ENCODE peak calls at places on chromosome 10, in seven cellular contexts. F, T, E, S, O, H and R are unnamed samples.

GRCh38 chr10:58180633-58181032 is 87.1 kb downstream of the IPMK start:
- DNase-seq in S (no peak), O (no peak), T (no peak), H (peak), F (peak), E (no peak), R (no peak)

GRCh38 chr10:132142396-132143161 is 44.2 kb upstream of the DPYSL4 start:
- DNase-seq in E (peak), T (no peak), O (peak), F (no peak), H (peak), S (peak), R (peak)

GRCh38 chr10:11381023-11381422 is 230.4 kb downstream of the USP6NL start:
- DNase-seq in F (peak), E (no peak), H (no peak), T (no peak), S (no peak), O (no peak), R (no peak)

GRCh38 chr10:43683451-43684197 is 34.9 kb upstream of the ZNF32 start:
- DNase-seq in E (no peak), F (peak), S (peak), T (no peak), O (peak), H (peak), R (peak)

GRCh38 chr10:69179089-69179742 is 818 bp upstream of the SUPV3L1 start:
- DNase-seq in T (no peak), H (no peak), E (no peak), O (no peak), F (no peak), S (no peak), R (no peak)

GRCh38 chr10:12334186-12334530 is 15.2 kb upstream of the CAMK1D start:
- DNase-seq in S (no peak), F (no peak), O (no peak), T (no peak), H (peak), E (no peak), R (no peak)

GRCh38 chr10:124625831-124626238 is 118.3 kb downstream of the FAM53B start:
- DNase-seq in S (no peak), O (no peak), T (no peak), F (no peak), H (no peak), E (no peak), R (no peak)

GRCh38 chr10:25933653-25934608 is at the start of gene MYO3A:
- DNase-seq in T (no peak), H (no peak), O (no peak), F (no peak), E (peak), S (peak), R (peak)

GRCh38 chr10:88243847-88244730 is 339.0 kb downstream of the RNLS start:
- DNase-seq in E (no peak), S (no peak), T (no peak), F (peak), O (peak), H (no peak), R (peak)

GRCh38 chr10:86325158-86325557 is 41.4 kb downstream of the GRID1 start:
- DNase-seq in S (no peak), E (no peak), T (no peak), O (no peak), F (no peak), H (no peak), R (no peak)

GRCh38 chr10:11058965-11059364 is 41.3 kb downstream of the CELF2 start:
- DNase-seq in F (peak), E (no peak), T (no peak), O (peak), S (no peak), H (no peak), R (peak)

GRCh38 chr10:60367431-60367830 is 22.2 kb downstream of the ANK3 start:
- DNase-seq in E (no peak), T (no peak), O (no peak), S (no peak), H (no peak), F (no peak), R (peak)

GRCh38 chr10:73867126-73867807 is 7.1 kb downstream of the CAMK2G start:
- DNase-seq in O (no peak), H (no peak), F (no peak), T (no peak), E (no peak), S (no peak), R (no peak)

GRCh38 chr10:130354555-130354954 is 218.4 kb downstream of the GLRX3 start:
- DNase-seq in T (no peak), S (no peak), F (no peak), E (no peak), O (no peak), H (no peak), R (no peak)

GRCh38 chr10:73597346-73597745 is 6.2 kb upstream of the USP54 start:
- DNase-seq in O (no peak), T (no peak), F (peak), S (no peak), H (no peak), E (no peak), R (no peak)

GRCh38 chr10:1548596-1548995 is 188.7 kb downstream of the ADARB2 start:
- DNase-seq in S (no peak), F (no peak), H (no peak), E (no peak), T (no peak), O (no peak), R (no peak)

GRCh38 chr10:44233561-44234470 is 151.1 kb downstream of the CXCL12 start:
- DNase-seq in E (peak), S (peak), H (peak), F (no peak), T (peak), O (peak), R (peak)

GRCh38 chr10:125127110-125127509 is 33.3 kb downstream of the CTBP2 start:
- DNase-seq in F (no peak), H (no peak), O (no peak), E (no peak), T (no peak), S (no peak), R (no peak)

GRCh38 chr10:54368984-54369383 is 432.0 kb downstream of the PCDH15 start:
- DNase-seq in O (no peak), F (no peak), E (no peak), S (no peak), H (no peak), T (no peak), R (peak)

GRCh38 chr10:103333934-103334520 is 16.9 kb downstream of the PCGF6 start:
- DNase-seq in S (no peak), H (peak), E (no peak), F (peak), T (no peak), O (peak), R (peak)

GRCh38 chr10:25547391-25547790 is 372.6 kb downstream of the GPR158 start:
- DNase-seq in T (no peak), E (peak), O (no peak), S (no peak), H (no peak), F (no peak), R (peak)

GRCh38 chr10:102869290-102870198 is at the start of gene AS3MT:
- DNase-seq in F (no peak), O (peak), E (peak), S (peak), H (peak), T (no peak), R (peak)

GRCh38 chr10:51800725-51801455 is 101.5 kb upstream of the CSTF2T start:
- DNase-seq in E (no peak), S (no peak), F (no peak), T (no peak), H (no peak), O (no peak), R (peak)

GRCh38 chr10:62037890-62038608 is 136.6 kb downstream of the ARID5B start:
- DNase-seq in S (no peak), T (no peak), E (no peak), O (no peak), H (no peak), F (no peak), R (no peak)

GRCh38 chr10:130222381-130222780 is 86.2 kb downstream of the GLRX3 start:
- DNase-seq in O (no peak), F (no peak), T (no peak), H (no peak), S (peak), E (no peak), R (no peak)

GRCh38 chr10:24603333-24603732 is 120.4 kb downstream of the ARHGAP21 start:
- DNase-seq in O (peak), H (no peak), S (no peak), F (peak), E (no peak), T (no peak), R (no peak)

GRCh38 chr10:99276848-99277486 is 41.3 kb upstream of the HPSE2 start:
- DNase-seq in E (peak), T (no peak), F (peak), S (no peak), H (peak), O (peak), R (peak)

GRCh38 chr10:4651404-4652037 is 174.5 kb upstream of the AKR1E2 start:
- DNase-seq in E (no peak), O (no peak), T (no peak), S (no peak), H (no peak), F (no peak), R (no peak)

GRCh38 chr10:133442191-133442966 is 11.4 kb upstream of the SCART1 start:
- DNase-seq in F (no peak), O (no peak), S (no peak), H (no peak), T (no peak), E (no peak), R (no peak)

DNA sequence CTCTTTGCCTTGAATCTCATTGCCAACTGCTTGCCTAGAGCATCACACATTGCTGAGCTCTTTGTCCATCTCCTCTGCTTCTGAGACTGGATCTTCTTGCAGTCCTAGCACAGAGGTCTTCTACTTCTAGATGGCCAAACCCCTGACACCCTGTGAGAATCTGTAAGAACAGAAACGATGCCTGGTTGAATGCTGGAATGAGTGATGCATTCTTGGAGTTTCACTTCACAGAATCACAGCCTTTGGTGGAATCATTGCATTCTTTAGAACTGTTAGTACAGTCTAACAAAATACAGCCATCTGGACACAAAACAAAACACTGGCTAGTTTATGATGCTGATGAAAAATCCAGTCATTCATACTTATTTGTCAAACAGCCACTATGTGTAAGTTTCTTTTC is 141.7 kb upstream of the ITGB1 start:
- DNase-seq in E (no peak), H (no peak), T (no peak), O (no peak), S (no peak), F (peak), R (no peak)
- H3K18ac ChIP-seq in E (no peak), H (no peak), T (no peak), O (no peak), S (no peak), F (peak), R (no peak)

GRCh38 chr10:80519936-80520650 is 17.6 kb upstream of the SH2D4B start:
- DNase-seq in F (no peak), E (no peak), O (no peak), T (no peak), H (no peak), S (no peak), R (no peak)
- H3K4me2 ChIP-seq in F (no peak), E (no peak), O (no peak), T (no peak), H (no peak), S (no peak), R (no peak)

GRCh38 chr10:83541096-83541495 is 598.2 kb upstream of the GHITM start:
- DNase-seq in O (peak), F (no peak), S (no peak), E (no peak), T (no peak), H (no peak), R (no peak)
- H2BK5ac ChIP-seq in O (peak), F (no peak), S (no peak), E (no peak), T (no peak), H (no peak), R (no peak)

GRCh38 chr10:80662429-80663211 is 124.9 kb downstream of the SH2D4B start:
- DNase-seq in S (peak), H (peak), F (peak), E (peak), T (peak), O (peak), R (peak)
- H3K18ac ChIP-seq in S (no peak), H (no peak), F (no peak), E (no peak), T (no peak), O (no peak), R (no peak)

GRCh38 chr10:105757302-105757701 is 1116.2 kb downstream of the SORCS3 start:
- DNase-seq in S (no peak), O (no peak), F (no peak), H (no peak), E (no peak), T (no peak), R (no peak)
- H3K4me2 ChIP-seq in S (no peak), O (no peak), F (no peak), H (no peak), E (no peak), T (no peak), R (no peak)

DNA sequence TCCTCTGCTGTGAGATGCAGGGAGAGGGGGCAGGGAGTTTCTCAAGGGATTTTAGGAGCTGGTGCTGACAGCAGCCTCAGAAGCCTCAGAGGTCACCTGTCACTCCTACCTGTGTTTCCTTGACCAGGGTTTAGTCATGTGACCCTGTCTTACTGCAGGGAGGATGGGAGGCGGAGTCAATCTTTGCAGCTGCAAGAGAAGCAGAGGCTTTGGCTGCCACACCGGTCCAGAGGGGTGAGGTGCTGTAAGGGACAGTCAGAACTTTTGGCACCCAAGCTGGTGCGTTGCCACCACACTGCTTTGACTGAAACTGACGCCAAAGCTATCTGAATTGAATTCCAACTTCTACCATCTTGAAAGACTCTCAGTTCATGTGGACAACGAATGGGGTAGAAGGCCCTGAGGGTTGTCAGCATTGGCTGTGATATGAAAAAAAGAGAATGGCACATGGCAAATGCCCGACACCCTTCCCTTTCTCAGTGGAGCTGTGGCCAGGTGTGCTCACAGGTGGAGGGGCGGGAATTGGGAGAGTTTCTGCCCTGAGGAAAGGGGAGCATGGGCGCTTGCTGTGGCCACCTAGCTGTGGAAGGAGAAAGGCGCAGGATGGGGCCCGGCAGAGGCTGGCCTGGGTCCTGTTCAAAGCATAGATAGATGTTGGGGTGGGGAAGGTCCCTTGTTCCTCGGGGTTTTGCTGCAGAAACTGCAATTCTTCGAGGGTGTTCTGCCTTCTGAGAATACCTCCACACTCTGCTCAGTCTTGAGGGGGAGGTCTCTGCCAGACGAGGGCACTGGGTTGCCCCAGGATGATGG is 69.3 kb downstream of the ARHGAP22 start:
- DNase-seq in O (no peak), S (peak), H (no peak), E (no peak), F (no peak), T (no peak), R (no peak)
- H2BK5ac ChIP-seq in O (no peak), S (no peak), H (no peak), E (peak), F (no peak), T (peak), R (no peak)

GRCh38 chr10:105239311-105240215 is 598.5 kb downstream of the SORCS3 start:
- DNase-seq in S (no peak), O (no peak), T (no peak), F (no peak), H (no peak), E (no peak), R (no peak)
- H3K18ac ChIP-seq in S (no peak), O (no peak), T (no peak), F (no peak), H (no peak), E (peak), R (no peak)